ENCODE peak calls at places on chromosome 9, in five cellular contexts. Z is aorta, Q is astrocyte, G is spleen, E is tibial artery. P is an unnamed sample. For H3K27me3 and H3K4me1, the result is how much of the 10 kb centered on the place peaks cover.

GRCh38 chr9:16744386-16744785 is 126.1 kb downstream of the BNC2 start:
- DNase-seq in Z (no peak), G (no peak), E (no peak), Q (peak), P (no peak)

GRCh38 chr9:86298873-86299272 is 16.5 kb upstream of the ISCA1 start:
- DNase-seq in G (no peak), Q (no peak), Z (no peak), E (no peak), P (no peak)

GRCh38 chr9:70352802-70353201 is 61.7 kb downstream of the KLF9 start:
- DNase-seq in Z (no peak), E (no peak), G (no peak), Q (no peak), P (no peak)

GRCh38 chr9:108184941-108185340 is 670.8 kb downstream of the ACTL7B start:
- DNase-seq in Z (peak), Q (peak), G (no peak), E (no peak), P (no peak)

GRCh38 chr9:121491111-121491510 is 8.5 kb downstream of the GGTA1 start:
- DNase-seq in Q (no peak), G (no peak), Z (no peak), E (no peak), P (no peak)

GRCh38 chr9:118271936-118272335 is 567.7 kb downstream of the TLR4 start:
- DNase-seq in Z (no peak), Q (peak), E (no peak), G (no peak), P (no peak)

GRCh38 chr9:93117924-93118862 is 15.9 kb downstream of the NINJ1 start:
- DNase-seq in Q (no peak), Z (peak), G (peak), E (peak), P (no peak)

GRCh38 chr9:5773324-5773999 is 59.5 kb downstream of the ERMP1 start:
- DNase-seq in E (no peak), Z (no peak), G (no peak), Q (peak), P (no peak)

GRCh38 chr9:95518026-95518425 is 1.3 kb upstream of the PTCH1 start:
- DNase-seq in Q (no peak), Z (no peak), G (no peak), E (no peak), P (no peak)

GRCh38 chr9:69371001-69371400 is 46.0 kb downstream of the ENTREP1 start:
- DNase-seq in G (no peak), Q (peak), Z (no peak), E (no peak), P (no peak)

GRCh38 chr9:11821541-11821940 is 871.6 kb upstream of the TYRP1 start:
- DNase-seq in Z (no peak), E (no peak), G (no peak), Q (no peak), P (no peak)

GRCh38 chr9:137049544-137050449 is 3.8 kb upstream of the NPDC1 start:
- DNase-seq in G (no peak), E (no peak), Z (peak), Q (no peak), P (no peak)

GRCh38 chr9:92887880-92888338 is 10.1 kb upstream of the ZNF484 start:
- DNase-seq in Q (no peak), E (peak), G (no peak), Z (no peak), P (no peak)

GRCh38 chr9:69532359-69532758 is 139.8 kb downstream of the APBA1 start:
- DNase-seq in E (no peak), Z (no peak), Q (no peak), G (no peak), P (no peak)

GRCh38 chr9:37667706-37668672 is 17.2 kb downstream of the FRMPD1 start:
- DNase-seq in Q (no peak), E (no peak), G (no peak), Z (no peak), P (no peak)

GRCh38 chr9:132141364-132141947 is 20.4 kb upstream of the NTNG2 start:
- DNase-seq in Z (no peak), E (no peak), Q (peak), G (peak), P (no peak)

GRCh38 chr9:105651806-105652205 is 10.5 kb upstream of the TAL2 start:
- DNase-seq in G (no peak), Z (no peak), Q (no peak), E (no peak), P (no peak)

GRCh38 chr9:35051069-35051967 is 21.1 kb downstream of the VCP start:
- DNase-seq in Q (no peak), Z (no peak), E (no peak), G (no peak), P (no peak)

GRCh38 chr9:128731093-128731492 is 7.2 kb upstream of the ZDHHC12 start:
- DNase-seq in Q (no peak), Z (no peak), E (no peak), G (no peak), P (no peak)

GRCh38 chr9:134381671-134382505 is 55.6 kb downstream of the RXRA start:
- DNase-seq in Q (peak), E (no peak), Z (no peak), G (peak), P (no peak)

GRCh38 chr9:7129391-7129790 is 371.6 kb downstream of the KDM4C start:
- DNase-seq in Q (no peak), G (no peak), E (no peak), Z (no peak), P (peak)

GRCh38 chr9:93451762-93452709 is 551 bp downstream of the FAM120A start:
- DNase-seq in Z (peak), E (peak), Q (peak), G (peak), P (no peak)

GRCh38 chr9:75378036-75378435 is 289.7 kb downstream of the OSTF1 start:
- DNase-seq in Z (peak), E (peak), Q (peak), G (no peak), P (no peak)

GRCh38 chr9:34253460-34253837 is 74.6 kb downstream of the UBAP1 start:
- DNase-seq in G (no peak), Q (no peak), Z (no peak), E (no peak), P (no peak)

GRCh38 chr9:27665121-27665520 is 91.8 kb upstream of the C9orf72 start:
- DNase-seq in Q (no peak), Z (no peak), E (no peak), G (no peak), P (no peak)

GRCh38 chr9:34437006-34437925 is 21.1 kb downstream of the FAM219A start:
- DNase-seq in Z (no peak), G (no peak), E (no peak), Q (peak), P (peak)

GRCh38 chr9:135580664-135581380 is 19.3 kb downstream of the PAEP start:
- DNase-seq in G (peak), Q (no peak), Z (no peak), E (no peak), P (no peak)

GRCh38 chr9:89612566-89613278 is 7.9 kb downstream of the GADD45G start:
- DNase-seq in Q (no peak), Z (no peak), G (no peak), E (no peak), P (no peak)

GRCh38 chr9:89610391-89610925 is 5.6 kb downstream of the GADD45G start:
- DNase-seq in G (no peak), Q (no peak), Z (no peak), E (no peak), P (no peak)

GRCh38 chr9:89608646-89609335 is 4.0 kb downstream of the GADD45G start:
- DNase-seq in Z (no peak), Q (no peak), G (no peak), E (peak), P (no peak)

GRCh38 chr9:89606567-89607311 is 1.9 kb downstream of the GADD45G start:
- DNase-seq in Q (peak), Z (no peak), E (peak), G (no peak), P (no peak)

DNA sequence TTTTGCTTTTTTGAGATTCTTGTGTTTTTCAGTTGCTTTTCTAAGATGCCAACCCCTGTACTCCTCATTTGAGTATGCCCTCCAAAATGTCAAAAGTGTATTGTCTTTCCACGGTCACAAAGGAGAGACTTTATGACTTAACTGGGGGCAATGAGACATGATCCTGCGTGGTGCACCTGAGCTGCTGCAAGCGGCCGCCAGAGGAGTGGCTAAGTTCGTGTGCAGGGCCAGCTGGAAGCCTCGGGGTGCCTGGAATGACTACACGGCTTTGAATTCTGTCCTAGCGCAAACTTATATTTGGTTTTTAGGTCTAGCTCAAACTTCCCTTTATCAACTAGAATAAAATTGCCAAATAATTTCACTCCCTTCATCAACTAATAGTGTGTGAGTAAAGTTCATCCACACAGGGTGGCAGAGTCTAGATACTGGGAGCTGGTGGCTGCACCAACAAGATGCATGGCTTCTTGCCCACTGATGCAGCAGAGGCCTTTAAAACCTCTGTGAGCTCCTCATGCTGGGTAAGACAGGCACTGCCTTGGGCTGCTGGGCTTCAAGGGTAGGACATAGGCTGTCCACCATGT is 4.7 kb downstream of the GADD45G start:
- DNase-seq in Z (no peak), Q (no peak), G (no peak), E (no peak), P (no peak)
- H3K27me3 ChIP-seq in Z (under half), Q (under half), G (under half), E (under half), P (under half)

DNA sequence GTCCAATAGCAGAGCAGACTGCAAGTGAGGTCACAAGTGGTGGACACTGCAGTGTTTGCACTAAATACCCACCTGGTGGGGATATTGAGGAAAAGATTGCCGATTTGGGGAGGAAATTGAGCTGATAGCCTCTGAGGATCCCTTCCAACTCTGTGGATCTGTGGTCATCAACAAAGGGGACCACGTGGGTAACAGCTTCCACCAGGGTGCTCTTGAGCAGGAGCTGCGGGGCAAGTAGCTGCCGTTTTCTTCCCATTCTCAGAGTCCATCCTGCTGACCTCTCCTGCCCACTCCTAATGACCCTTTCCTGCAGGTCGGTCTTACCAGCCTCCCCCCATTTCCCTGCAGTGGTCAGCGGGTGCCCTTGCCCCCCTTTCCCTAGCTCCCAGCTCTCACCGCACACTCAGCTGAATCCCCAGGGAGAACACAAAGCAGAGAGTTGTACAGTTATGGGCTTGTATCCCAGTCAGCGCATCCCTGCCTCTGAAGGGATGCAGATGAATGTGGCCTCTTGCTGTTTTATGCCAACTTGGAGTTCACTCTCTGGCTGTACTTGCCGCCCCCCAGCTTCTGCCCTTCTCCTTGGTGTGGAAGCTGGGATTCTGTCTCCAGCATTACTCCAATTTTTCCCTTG is 18.0 kb downstream of the DAPK1 start:
- DNase-seq in G (no peak), E (no peak), Q (no peak), Z (no peak), P (no peak)
- H3K4me1 ChIP-seq in G (half or more), E (under half), Q (under half), Z (under half), P (under half)

GRCh38 chr9:91643474-91644102 is 220.0 kb upstream of the NFIL3 start:
- DNase-seq in E (no peak), G (no peak), Z (no peak), Q (no peak), P (no peak)
- H3K4me3 ChIP-seq in E (no peak), G (no peak), Z (no peak), Q (no peak), P (no peak)

DNA sequence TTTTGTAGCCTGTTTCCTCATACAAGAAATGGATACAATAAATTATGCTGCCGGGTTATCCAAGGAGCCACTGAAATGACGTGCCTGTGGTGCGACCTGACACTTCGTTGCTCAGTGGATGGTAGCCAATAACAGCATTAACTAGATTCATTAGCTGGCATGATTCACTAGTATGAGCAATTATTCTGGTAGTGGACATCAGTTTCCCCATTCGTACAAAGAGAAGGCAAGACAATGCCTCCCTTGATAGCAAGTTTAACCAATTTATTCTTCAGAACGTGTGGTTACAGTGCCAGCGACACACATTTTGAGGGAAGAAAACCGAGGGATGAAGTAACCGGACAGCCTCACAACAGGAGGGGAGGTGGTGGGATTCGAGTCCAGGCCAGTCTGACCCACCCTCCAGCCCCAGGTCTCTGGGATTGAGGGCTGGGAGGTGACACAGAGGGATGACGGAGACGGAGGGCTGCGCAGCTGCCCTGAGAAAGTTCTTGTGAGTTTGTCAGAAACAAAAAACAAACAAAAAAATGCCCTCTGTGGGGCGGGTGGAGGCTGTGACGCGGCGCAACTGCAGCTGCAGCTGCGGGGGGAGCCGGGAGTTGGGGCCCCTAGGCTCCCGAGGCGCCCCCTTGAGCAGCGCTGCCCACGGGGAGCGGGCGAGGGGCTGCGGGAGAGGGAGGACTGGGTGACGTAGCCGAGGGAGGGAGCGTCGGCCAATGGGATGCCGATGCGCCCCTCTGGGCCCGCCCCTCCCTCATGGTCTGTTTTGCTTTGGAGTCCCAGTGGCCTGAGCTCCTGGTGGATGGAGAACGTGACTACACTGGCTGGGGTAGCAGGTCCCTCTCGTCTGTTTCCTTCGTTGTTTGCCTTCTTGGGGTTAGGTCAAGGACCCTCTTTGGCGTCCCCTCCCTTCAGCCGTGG is 10.9 kb downstream of the LHX2 start:
- DNase-seq in Q (peak), E (peak), Z (no peak), G (peak), P (no peak)
- H3K27me3 ChIP-seq in Q (half or more), E (half or more), Z (under half), G (half or more), P (under half)

GRCh38 chr9:270657-271237 is 56.1 kb downstream of the DOCK8 start:
- DNase-seq in Z (no peak), E (no peak), G (no peak), Q (no peak), P (no peak)
- H3K4me1 ChIP-seq in Z (under half), E (under half), G (half or more), Q (under half), P (under half)

P was measured in iPS DF 6.9.